ENCODE peak calls at places on chromosomes 12 and 14, in seven cellular contexts. R is transverse colon, H is stomach, F is esophagus muscularis mucosa, Z is testis, E is HCT116, L is tibial nerve. Y is an unnamed sample.

GRCh38 chr12:69404851-69405365 is 45.4 kb downstream of the YEATS4 start:
- DNase-seq in R (no peak), E (no peak), Z (no peak), L (no peak), F (no peak), H (no peak), Y (no peak)

GRCh38 chr12:5865397-5865796 is 79.7 kb downstream of the ANO2 start:
- DNase-seq in Z (no peak), E (no peak), H (no peak), R (no peak), F (no peak), L (no peak), Y (no peak)

GRCh38 chr14:58731465-58732330 is 93.9 kb downstream of the DACT1 start:
- DNase-seq in E (peak), Z (no peak), L (no peak), R (no peak), H (no peak), F (no peak), Y (no peak)

GRCh38 chr12:57461326-57461903 is 1.8 kb downstream of the GLI1 start:
- DNase-seq in L (peak), R (peak), E (no peak), H (peak), F (no peak), Z (peak), Y (peak)

GRCh38 chr12:120215357-120215735 is 14.4 kb upstream of the RPLP0 start:
- DNase-seq in E (no peak), L (no peak), H (no peak), R (no peak), F (no peak), Z (no peak), Y (no peak)

GRCh38 chr14:102930138-102930752 is 7.8 kb downstream of the AMN start:
- DNase-seq in L (no peak), F (no peak), E (no peak), Z (no peak), H (no peak), R (peak), Y (no peak)

GRCh38 chr12:30661210-30661609 is 34.5 kb downstream of the IPO8 start:
- DNase-seq in E (no peak), F (no peak), Z (no peak), R (no peak), L (no peak), H (no peak), Y (no peak)

GRCh38 chr12:92439397-92439779 is 263.4 kb upstream of the PLEKHG7 start:
- DNase-seq in Z (no peak), F (no peak), L (no peak), E (no peak), R (no peak), H (no peak), Y (no peak)

GRCh38 chr14:38737657-38738056 is 365.4 kb downstream of the SEC23A start:
- DNase-seq in R (no peak), F (no peak), E (no peak), H (no peak), L (no peak), Z (no peak), Y (no peak)

GRCh38 chr12:120126635-120127005 is 10.1 kb upstream of the RAB35 start:
- DNase-seq in L (no peak), H (no peak), F (no peak), R (peak), E (no peak), Z (peak), Y (no peak)

GRCh38 chr12:119710941-119711551 is 43.1 kb downstream of the PRKAB1 start:
- DNase-seq in L (no peak), Z (no peak), E (no peak), R (no peak), F (no peak), H (no peak), Y (no peak)

GRCh38 chr12:8692573-8692972 is 5.2 kb upstream of the RIMKLB start:
- DNase-seq in F (no peak), R (peak), H (no peak), E (no peak), L (no peak), Z (peak), Y (no peak)

GRCh38 chr14:104138098-104138890 is at the start of gene KIF26A:
- DNase-seq in L (no peak), F (no peak), R (peak), Z (peak), H (no peak), E (peak), Y (peak)
- TF ChIP-seq POLR2A in L (no peak), F (no peak), R (no peak), Z (no peak), H (no peak), E (no peak), Y (no peak)

DNA sequence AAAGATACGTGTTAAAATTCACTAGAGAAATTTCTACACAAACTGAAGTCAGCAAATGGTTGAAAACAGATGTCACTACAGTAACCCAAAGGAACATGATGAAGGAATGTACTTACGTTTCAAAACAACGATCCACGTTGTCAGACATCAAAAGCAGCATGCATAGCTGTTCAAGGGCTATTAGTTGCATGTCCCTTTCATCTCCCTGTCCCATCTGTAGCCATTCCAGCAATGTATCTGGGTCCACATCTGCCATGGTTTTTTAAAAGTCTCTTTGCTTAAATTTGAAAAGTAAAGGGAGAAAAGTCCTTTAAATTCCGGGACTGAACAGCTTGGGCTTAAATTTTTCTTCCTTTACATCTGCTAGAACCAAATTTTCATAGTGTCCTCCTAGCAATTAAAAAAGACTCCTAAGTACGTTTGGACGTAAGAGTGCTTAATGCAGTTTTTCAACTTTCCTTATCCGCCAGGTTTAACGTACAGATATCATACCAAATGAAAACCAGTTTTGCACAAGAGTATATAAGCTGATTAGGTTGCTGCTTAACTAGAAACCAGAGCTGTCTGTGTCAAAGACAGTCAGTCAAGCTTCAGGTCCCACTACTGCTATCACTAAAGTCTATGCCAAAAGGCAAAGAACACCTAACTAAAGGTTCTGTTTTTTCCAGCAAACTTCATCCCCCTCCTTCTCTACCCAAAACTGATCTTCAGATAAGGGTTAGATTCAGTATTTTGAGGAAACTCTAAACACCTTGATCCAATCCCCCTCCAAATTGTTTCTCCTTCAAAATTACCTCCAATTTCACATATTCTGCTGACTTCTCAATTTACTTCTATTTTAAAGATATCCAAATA is 1.7 kb downstream of the HECTD1 start:
- DNase-seq in L (no peak), F (no peak), Z (no peak), E (no peak), R (no peak), H (no peak), Y (no peak)
- TF ChIP-seq POLR2A in L (no peak), F (no peak), Z (no peak), E (no peak), R (no peak), H (no peak), Y (peak)

DNA sequence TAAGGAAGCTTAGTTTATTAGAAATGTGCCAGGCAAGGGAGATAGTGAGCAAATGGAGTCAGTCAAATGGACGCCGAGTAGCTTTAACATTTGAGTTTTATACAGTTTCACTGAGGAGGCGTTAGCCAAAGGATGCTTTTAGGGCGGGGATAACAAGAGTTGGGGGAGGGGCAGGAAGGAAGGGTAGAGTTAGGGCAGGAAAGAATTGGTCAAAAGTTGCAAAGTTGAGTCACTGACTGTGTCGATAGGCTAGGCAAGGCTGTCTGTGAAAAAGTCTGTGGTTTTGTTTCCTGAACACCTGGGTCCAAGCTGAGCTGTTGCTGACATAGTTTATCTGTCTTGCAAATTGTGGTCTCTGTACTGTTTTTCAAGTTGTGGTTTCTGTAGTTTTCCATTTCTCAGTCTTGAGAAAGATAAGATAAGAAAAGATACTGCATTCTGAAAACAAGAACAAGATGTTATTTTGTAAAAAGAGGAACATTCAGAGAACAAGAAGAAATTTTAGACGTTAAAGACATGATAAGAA is 62.6 kb upstream of the RESF1 start:
- DNase-seq in L (no peak), R (peak), Z (peak), H (peak), F (no peak), E (no peak), Y (peak)
- TF ChIP-seq POLR2A in L (no peak), R (no peak), Z (no peak), H (no peak), F (no peak), E (no peak), Y (no peak)

GRCh38 chr12:3335078-3335487 is 155.9 kb upstream of the PRMT8 start:
- DNase-seq in R (no peak), H (no peak), Z (no peak), F (no peak), L (no peak), E (no peak), Y (no peak)

GRCh38 chr12:3336606-3337311 is 154.2 kb upstream of the PRMT8 start:
- DNase-seq in E (peak), F (no peak), Z (peak), L (peak), H (peak), R (no peak), Y (peak)

GRCh38 chr12:3339221-3339620 is 151.8 kb upstream of the PRMT8 start:
- DNase-seq in F (no peak), L (no peak), E (no peak), R (no peak), Z (no peak), H (no peak), Y (no peak)

GRCh38 chr12:3341594-3341993 is 149.4 kb upstream of the PRMT8 start:
- DNase-seq in H (no peak), F (no peak), L (no peak), Z (peak), E (no peak), R (no peak), Y (peak)

GRCh38 chr12:3337944-3338343 is 153.1 kb upstream of the PRMT8 start:
- DNase-seq in R (no peak), Z (no peak), F (no peak), E (no peak), H (no peak), L (no peak), Y (no peak)
- TF ChIP-seq POLR2A in R (no peak), Z (no peak), F (no peak), E (no peak), H (no peak), L (no peak), Y (no peak)

GRCh38 chr12:51951199-51951842 is at the start of gene ACVR1B:
- DNase-seq in F (peak), H (peak), L (peak), R (peak), E (peak), Z (peak), Y (peak)
- TF ChIP-seq POLR2A in F (no peak), H (no peak), L (peak), R (peak), E (no peak), Z (no peak), Y (no peak)

Y was measured in heart left ventricle.